ENCODE peak calls at places on chromosomes 13 and 19, in ten cellular contexts. One of them, this sample, is unnamed. For H3K4me1 and H3K36me3, the result is how much of the 10 kb centered on the place peaks cover.

GRCh38 chr13:93736111-93736510 is 509.5 kb downstream of the GPC6 start:
- DNase-seq in cardiac muscle cell: no peak
- DNase-seq in aorta: no peak
- DNase-seq in tibial nerve: no peak
- DNase-seq in Caco-2: no peak
- DNase-seq in breast epithelium: no peak
- DNase-seq in effector memory CD4-positive, alpha-beta T cell: no peak
- DNase-seq in HAP-1: no peak
- DNase-seq in mesendoderm: no peak
- DNase-seq in heart right ventricle: no peak
- DNase-seq in this sample: no peak

GRCh38 chr13:111664060-111664459 is 343.6 kb downstream of the TEX29 start:
- DNase-seq in aorta: no peak
- DNase-seq in cardiac muscle cell: no peak
- DNase-seq in effector memory CD4-positive, alpha-beta T cell: no peak
- DNase-seq in heart right ventricle: no peak
- DNase-seq in mesendoderm: no peak
- DNase-seq in Caco-2: no peak
- DNase-seq in tibial nerve: no peak
- DNase-seq in HAP-1: no peak
- DNase-seq in breast epithelium: peak
- DNase-seq in this sample: no peak

GRCh38 chr19:38656171-38656981 is 8.9 kb downstream of the ACTN4 start:
- DNase-seq in effector memory CD4-positive, alpha-beta T cell: no peak
- DNase-seq in heart right ventricle: no peak
- DNase-seq in cardiac muscle cell: no peak
- DNase-seq in breast epithelium: no peak
- DNase-seq in aorta: no peak
- DNase-seq in tibial nerve: peak
- DNase-seq in mesendoderm: no peak
- DNase-seq in Caco-2: no peak
- DNase-seq in HAP-1: no peak
- DNase-seq in this sample: peak

GRCh38 chr19:49213791-49214190 is 56.2 kb downstream of the TRPM4 start:
- DNase-seq in aorta: no peak
- DNase-seq in Caco-2: no peak
- DNase-seq in HAP-1: peak
- DNase-seq in cardiac muscle cell: no peak
- DNase-seq in effector memory CD4-positive, alpha-beta T cell: no peak
- DNase-seq in tibial nerve: no peak
- DNase-seq in heart right ventricle: no peak
- DNase-seq in breast epithelium: no peak
- DNase-seq in mesendoderm: peak
- DNase-seq in this sample: no peak

GRCh38 chr13:111568290-111568689 is 247.8 kb downstream of the TEX29 start:
- DNase-seq in tibial nerve: no peak
- DNase-seq in breast epithelium: no peak
- DNase-seq in effector memory CD4-positive, alpha-beta T cell: no peak
- DNase-seq in Caco-2: no peak
- DNase-seq in heart right ventricle: no peak
- DNase-seq in cardiac muscle cell: no peak
- DNase-seq in aorta: no peak
- DNase-seq in mesendoderm: no peak
- DNase-seq in HAP-1: no peak
- DNase-seq in this sample: no peak

GRCh38 chr19:54473071-54473941 is at the start of gene CDC42EP5:
- DNase-seq in HAP-1: no peak
- DNase-seq in Caco-2: peak
- DNase-seq in mesendoderm: no peak
- DNase-seq in effector memory CD4-positive, alpha-beta T cell: no peak
- DNase-seq in heart right ventricle: peak
- DNase-seq in aorta: peak
- DNase-seq in cardiac muscle cell: peak
- DNase-seq in tibial nerve: peak
- DNase-seq in breast epithelium: no peak
- DNase-seq in this sample: no peak

GRCh38 chr13:27194895-27195764 is 23.5 kb upstream of the USP12 start:
- DNase-seq in breast epithelium: no peak
- DNase-seq in aorta: no peak
- DNase-seq in heart right ventricle: no peak
- DNase-seq in HAP-1: peak
- DNase-seq in tibial nerve: no peak
- DNase-seq in mesendoderm: peak
- DNase-seq in effector memory CD4-positive, alpha-beta T cell: no peak
- DNase-seq in Caco-2: peak
- DNase-seq in cardiac muscle cell: no peak
- DNase-seq in this sample: no peak

GRCh38 chr13:106393776-106394175 is 141.7 kb downstream of the EFNB2 start:
- DNase-seq in effector memory CD4-positive, alpha-beta T cell: no peak
- DNase-seq in mesendoderm: no peak
- DNase-seq in heart right ventricle: no peak
- DNase-seq in cardiac muscle cell: no peak
- DNase-seq in Caco-2: no peak
- DNase-seq in aorta: no peak
- DNase-seq in breast epithelium: no peak
- DNase-seq in HAP-1: no peak
- DNase-seq in tibial nerve: no peak
- DNase-seq in this sample: no peak

GRCh38 chr13:44857061-44857460 is 132.2 kb downstream of the NUFIP1 start:
- DNase-seq in effector memory CD4-positive, alpha-beta T cell: no peak
- DNase-seq in tibial nerve: no peak
- DNase-seq in cardiac muscle cell: no peak
- DNase-seq in mesendoderm: no peak
- DNase-seq in Caco-2: no peak
- DNase-seq in aorta: no peak
- DNase-seq in HAP-1: no peak
- DNase-seq in breast epithelium: no peak
- DNase-seq in heart right ventricle: no peak
- DNase-seq in this sample: no peak

GRCh38 chr13:85864963-85865530 is 65.8 kb upstream of the SLITRK6 start:
- DNase-seq in HAP-1: peak
- DNase-seq in aorta: no peak
- DNase-seq in tibial nerve: no peak
- DNase-seq in mesendoderm: peak
- DNase-seq in cardiac muscle cell: peak
- DNase-seq in breast epithelium: no peak
- DNase-seq in heart right ventricle: no peak
- DNase-seq in effector memory CD4-positive, alpha-beta T cell: no peak
- DNase-seq in Caco-2: no peak
- DNase-seq in this sample: no peak

GRCh38 chr19:30116984-30117555 is 175.0 kb downstream of the URI1 start:
- DNase-seq in tibial nerve: no peak
- DNase-seq in heart right ventricle: no peak
- DNase-seq in HAP-1: no peak
- DNase-seq in cardiac muscle cell: no peak
- DNase-seq in aorta: no peak
- DNase-seq in mesendoderm: peak
- DNase-seq in breast epithelium: no peak
- DNase-seq in effector memory CD4-positive, alpha-beta T cell: no peak
- DNase-seq in Caco-2: peak
- DNase-seq in this sample: no peak

GRCh38 chr13:95128045-95128643 is 173.1 kb downstream of the ABCC4 start:
- DNase-seq in effector memory CD4-positive, alpha-beta T cell: no peak
- DNase-seq in aorta: no peak
- DNase-seq in tibial nerve: no peak
- DNase-seq in heart right ventricle: no peak
- DNase-seq in breast epithelium: no peak
- DNase-seq in Caco-2: no peak
- DNase-seq in HAP-1: peak
- DNase-seq in cardiac muscle cell: no peak
- DNase-seq in mesendoderm: no peak
- DNase-seq in this sample: no peak

GRCh38 chr13:97212540-97213146 is 9.5 kb upstream of the MBNL2 start:
- DNase-seq in cardiac muscle cell: no peak
- DNase-seq in heart right ventricle: no peak
- DNase-seq in mesendoderm: peak
- DNase-seq in breast epithelium: no peak
- DNase-seq in tibial nerve: no peak
- DNase-seq in effector memory CD4-positive, alpha-beta T cell: no peak
- DNase-seq in aorta: no peak
- DNase-seq in HAP-1: peak
- DNase-seq in Caco-2: no peak
- DNase-seq in this sample: no peak

DNA sequence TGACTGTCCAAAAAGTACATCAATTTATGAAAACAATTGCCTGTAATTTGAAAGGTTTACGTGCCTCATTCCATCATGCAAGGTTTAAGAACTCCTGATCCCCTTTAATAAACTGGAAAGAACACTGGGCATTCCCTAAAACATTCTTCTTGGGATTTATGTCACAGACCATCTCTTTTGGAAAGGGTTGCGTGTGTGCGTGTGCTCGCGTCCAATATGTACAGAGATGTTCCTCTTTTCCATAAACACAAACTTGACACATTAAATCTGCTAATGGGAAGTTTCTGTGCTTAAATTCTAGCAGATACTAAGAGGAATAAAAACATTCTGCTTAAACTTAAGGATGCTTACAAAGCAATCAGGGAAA is 83.9 kb downstream of the STK24 start:
- DNase-seq in HAP-1: no peak
- DNase-seq in tibial nerve: no peak
- DNase-seq in effector memory CD4-positive, alpha-beta T cell: no peak
- DNase-seq in heart right ventricle: no peak
- DNase-seq in mesendoderm: no peak
- DNase-seq in cardiac muscle cell: no peak
- DNase-seq in Caco-2: no peak
- DNase-seq in breast epithelium: no peak
- DNase-seq in aorta: no peak
- DNase-seq in this sample: no peak
- H3K4me1 ChIP-seq in HAP-1: under half
- H3K4me1 ChIP-seq in tibial nerve: half or more
- H3K4me1 ChIP-seq in effector memory CD4-positive, alpha-beta T cell: under half
- H3K4me1 ChIP-seq in heart right ventricle: under half
- H3K4me1 ChIP-seq in mesendoderm: under half
- H3K4me1 ChIP-seq in cardiac muscle cell: under half
- H3K4me1 ChIP-seq in Caco-2: under half
- H3K4me1 ChIP-seq in breast epithelium: under half
- H3K4me1 ChIP-seq in aorta: under half
- H3K4me1 ChIP-seq in this sample: under half

GRCh38 chr19:919157-920050 is 2.3 kb downstream of the KISS1R start:
- DNase-seq in tibial nerve: no peak
- DNase-seq in effector memory CD4-positive, alpha-beta T cell: no peak
- DNase-seq in breast epithelium: no peak
- DNase-seq in heart right ventricle: no peak
- DNase-seq in mesendoderm: no peak
- DNase-seq in Caco-2: no peak
- DNase-seq in cardiac muscle cell: peak
- DNase-seq in HAP-1: no peak
- DNase-seq in aorta: no peak
- DNase-seq in this sample: peak
- H3K4me3 ChIP-seq in tibial nerve: peak
- H3K4me3 ChIP-seq in effector memory CD4-positive, alpha-beta T cell: peak
- H3K4me3 ChIP-seq in breast epithelium: peak
- H3K4me3 ChIP-seq in heart right ventricle: no peak
- H3K4me3 ChIP-seq in mesendoderm: no peak
- H3K4me3 ChIP-seq in Caco-2: no peak
- H3K4me3 ChIP-seq in cardiac muscle cell: peak
- H3K4me3 ChIP-seq in HAP-1: peak
- H3K4me3 ChIP-seq in aorta: no peak
- H3K4me3 ChIP-seq in this sample: no peak

GRCh38 chr13:113195360-113195759 is 13.1 kb downstream of the PCID2 start:
- DNase-seq in heart right ventricle: no peak
- DNase-seq in effector memory CD4-positive, alpha-beta T cell: no peak
- DNase-seq in tibial nerve: no peak
- DNase-seq in breast epithelium: no peak
- DNase-seq in mesendoderm: no peak
- DNase-seq in aorta: no peak
- DNase-seq in Caco-2: no peak
- DNase-seq in HAP-1: no peak
- DNase-seq in cardiac muscle cell: no peak
- DNase-seq in this sample: no peak

GRCh38 chr13:113187905-113188595 is 20.4 kb downstream of the PCID2 start:
- DNase-seq in Caco-2: no peak
- DNase-seq in effector memory CD4-positive, alpha-beta T cell: no peak
- DNase-seq in aorta: no peak
- DNase-seq in breast epithelium: no peak
- DNase-seq in HAP-1: no peak
- DNase-seq in heart right ventricle: no peak
- DNase-seq in mesendoderm: no peak
- DNase-seq in cardiac muscle cell: no peak
- DNase-seq in tibial nerve: no peak
- DNase-seq in this sample: no peak

GRCh38 chr13:113192902-113193301 is 15.6 kb downstream of the PCID2 start:
- DNase-seq in cardiac muscle cell: no peak
- DNase-seq in Caco-2: no peak
- DNase-seq in heart right ventricle: no peak
- DNase-seq in tibial nerve: no peak
- DNase-seq in HAP-1: no peak
- DNase-seq in breast epithelium: no peak
- DNase-seq in effector memory CD4-positive, alpha-beta T cell: no peak
- DNase-seq in mesendoderm: no peak
- DNase-seq in aorta: no peak
- DNase-seq in this sample: no peak

GRCh38 chr13:113196970-113197737 is 11.3 kb downstream of the PCID2 start:
- DNase-seq in heart right ventricle: no peak
- DNase-seq in breast epithelium: no peak
- DNase-seq in tibial nerve: no peak
- DNase-seq in cardiac muscle cell: no peak
- DNase-seq in mesendoderm: no peak
- DNase-seq in HAP-1: no peak
- DNase-seq in Caco-2: no peak
- DNase-seq in effector memory CD4-positive, alpha-beta T cell: no peak
- DNase-seq in aorta: no peak
- DNase-seq in this sample: no peak

GRCh38 chr13:113192279-113192678 is 16.2 kb downstream of the PCID2 start:
- DNase-seq in tibial nerve: no peak
- DNase-seq in aorta: no peak
- DNase-seq in breast epithelium: no peak
- DNase-seq in cardiac muscle cell: no peak
- DNase-seq in Caco-2: no peak
- DNase-seq in heart right ventricle: no peak
- DNase-seq in mesendoderm: no peak
- DNase-seq in HAP-1: no peak
- DNase-seq in effector memory CD4-positive, alpha-beta T cell: no peak
- DNase-seq in this sample: no peak
- H3K36me3 ChIP-seq in tibial nerve: under half
- H3K36me3 ChIP-seq in aorta: under half
- H3K36me3 ChIP-seq in breast epithelium: under half
- H3K36me3 ChIP-seq in cardiac muscle cell: under half
- H3K36me3 ChIP-seq in Caco-2: under half
- H3K36me3 ChIP-seq in heart right ventricle: under half
- H3K36me3 ChIP-seq in mesendoderm: under half
- H3K36me3 ChIP-seq in HAP-1: half or more
- H3K36me3 ChIP-seq in effector memory CD4-positive, alpha-beta T cell: half or more
- H3K36me3 ChIP-seq in this sample: half or more

DNA sequence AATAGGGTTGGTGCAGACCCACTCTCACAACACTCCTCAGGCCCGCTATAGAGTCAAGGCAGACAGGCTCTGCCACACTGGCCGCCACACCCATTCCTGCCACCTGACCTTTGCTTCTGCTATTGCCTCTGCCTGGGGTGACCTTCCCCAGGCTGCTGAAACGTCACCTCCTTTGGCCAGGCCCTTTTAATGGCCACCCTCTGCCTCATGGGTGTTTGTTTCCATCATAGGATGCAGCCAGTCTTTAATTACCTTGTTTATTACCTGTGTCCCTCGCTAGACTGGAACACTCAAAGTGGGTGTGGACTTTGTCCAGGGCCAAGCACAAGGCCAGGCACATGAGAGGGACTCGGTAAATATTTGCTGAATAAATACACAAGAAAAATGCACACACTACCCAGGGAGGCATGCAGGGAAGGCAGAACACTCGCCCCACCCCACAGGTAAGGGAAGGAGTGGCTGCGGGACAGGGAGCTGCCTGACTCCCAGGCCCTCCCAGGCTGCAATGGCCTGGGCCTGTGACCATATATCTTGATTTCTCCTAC is 3.2 kb downstream of the LSM4 start:
- DNase-seq in breast epithelium: no peak
- DNase-seq in aorta: peak
- DNase-seq in Caco-2: peak
- DNase-seq in heart right ventricle: no peak
- DNase-seq in mesendoderm: no peak
- DNase-seq in HAP-1: no peak
- DNase-seq in tibial nerve: no peak
- DNase-seq in effector memory CD4-positive, alpha-beta T cell: no peak
- DNase-seq in cardiac muscle cell: no peak
- DNase-seq in this sample: no peak
- H3K4me1 ChIP-seq in breast epithelium: under half
- H3K4me1 ChIP-seq in aorta: under half
- H3K4me1 ChIP-seq in Caco-2: under half
- H3K4me1 ChIP-seq in heart right ventricle: under half
- H3K4me1 ChIP-seq in mesendoderm: under half
- H3K4me1 ChIP-seq in HAP-1: under half
- H3K4me1 ChIP-seq in tibial nerve: half or more
- H3K4me1 ChIP-seq in effector memory CD4-positive, alpha-beta T cell: half or more
- H3K4me1 ChIP-seq in cardiac muscle cell: under half
- H3K4me1 ChIP-seq in this sample: half or more